ENCODE peak calls at places on chromosomes 5 and 9, in seven cellular contexts. A is HS-5; J is HuH-7; T is activated CD4-positive, CD25-positive, alpha-beta regulatory T cell treated with anti-CD3 and anti-CD28 coated beads, Interleukin-2, amount 50 U/mL, for 72 hours; M is progenitor cell of endocrine pancreas; D is non-pigmented ciliary epithelial cell; O is activated T-cell treated with anti-CD3 and anti-CD28 coated beads, Interleukin-2, amount 50 U/mL, for 24 hours. P is an unnamed sample.

GRCh38 chr5:131196331-131196730 is 25.6 kb downstream of the LYRM7 start:
- DNase-seq in A (no peak), J (no peak), T (no peak), M (no peak), D (no peak), O (no peak), P (no peak)

GRCh38 chr5:88507261-88507660 is 238.6 kb upstream of the TMEM161B start:
- DNase-seq in A (no peak), J (no peak), T (no peak), M (no peak), D (no peak), O (no peak), P (no peak)

GRCh38 chr5:53969331-53969730 is 341.0 kb downstream of the ARL15 start:
- DNase-seq in A (no peak), J (no peak), T (no peak), M (no peak), D (no peak), O (no peak), P (no peak)

GRCh38 chr5:36635721-36636390 is 29.4 kb downstream of the SLC1A3 start:
- DNase-seq in A (no peak), J (no peak), T (no peak), M (no peak), D (no peak), O (no peak), P (no peak)

GRCh38 chr5:88396635-88397285 is 128.1 kb upstream of the TMEM161B start:
- DNase-seq in A (no peak), J (no peak), T (no peak), M (no peak), D (no peak), O (no peak), P (no peak)

GRCh38 chr5:174533127-174533453 is 191.3 kb upstream of the MSX2 start:
- DNase-seq in A (no peak), J (no peak), T (no peak), M (no peak), D (no peak), O (no peak), P (peak; percentile 55)

GRCh38 chr5:42022383-42022782 is 97.3 kb downstream of the FBXO4 start:
- DNase-seq in A (no peak), J (no peak), T (no peak), M (no peak), D (no peak), O (no peak), P (no peak)

GRCh38 chr9:74726581-74726980 is 161.1 kb downstream of the TRPM6 start:
- DNase-seq in A (no peak), J (no peak), T (no peak), M (no peak), D (no peak), O (no peak), P (no peak)

GRCh38 chr9:74729129-74729710 is 158.5 kb downstream of the TRPM6 start:
- DNase-seq in A (no peak), J (no peak), T (no peak), M (no peak), D (no peak), O (no peak), P (peak; percentile 8)

GRCh38 chr9:97406620-97407177 is 5.2 kb upstream of the TDRD7 start:
- DNase-seq in A (no peak), J (peak; percentile 58), T (no peak), M (no peak), D (no peak), O (no peak), P (no peak)

P was measured in Ammon's horn.